ENCODE peak calls at places on chromosomes 12 and 14, in ten cellular contexts. R is nephron progenitor cell, Y is ovary, J is adrenal gland, I is A549, P is H9, Q is thoracic aorta, N is choroid plexus epithelial cell, B is mammary epithelial cell, A is B cell. D is an unnamed sample.

GRCh38 chr12:47907851-47908454 is 3.2 kb upstream of the VDR start:
- DNase-seq in Y (no peak), Q (no peak), I (no peak), P (no peak), N (no peak), A (no peak), J (no peak), R (no peak), B (no peak), D (no peak)

GRCh38 chr14:85195872-85196477 is 334.0 kb upstream of the FLRT2 start:
- DNase-seq in R (no peak), J (no peak), Q (no peak), Y (no peak), P (no peak), A (no peak), B (no peak), I (peak), N (peak), D (no peak)

GRCh38 chr14:92198804-92199203 is 77.0 kb downstream of the CPSF2 start:
- DNase-seq in P (peak), R (no peak), I (no peak), Q (no peak), Y (no peak), B (no peak), J (no peak), A (no peak), N (no peak), D (no peak)

GRCh38 chr14:78987006-78987405 is 816.8 kb downstream of the NRXN3 start:
- DNase-seq in N (no peak), A (no peak), I (no peak), P (no peak), Q (no peak), R (no peak), B (no peak), Y (no peak), J (no peak), D (no peak)

GRCh38 chr14:103101964-103102688 is 7.6 kb downstream of the EXOC3L4 start:
- DNase-seq in N (no peak), B (no peak), Q (no peak), P (no peak), R (no peak), A (no peak), J (no peak), Y (no peak), I (no peak), D (no peak)

GRCh38 chr14:99099051-99099787 is 172.8 kb downstream of the BCL11B start:
- DNase-seq in Q (no peak), B (no peak), A (no peak), Y (no peak), N (no peak), P (no peak), R (no peak), I (no peak), J (no peak), D (no peak)

GRCh38 chr14:43540948-43541347 is 966.1 kb downstream of the FSCB start:
- DNase-seq in R (peak), Q (no peak), A (no peak), B (no peak), J (peak), Y (no peak), N (no peak), P (peak), I (peak), D (no peak)

GRCh38 chr14:106372870-106373657 is 846.7 kb downstream of the TMEM121 start:
- DNase-seq in R (no peak), Q (no peak), J (peak), Y (no peak), N (no peak), B (no peak), I (peak), A (peak), P (no peak), D (no peak)

GRCh38 chr14:48686650-48687049 is 899.5 kb downstream of the RPS29 start:
- DNase-seq in Q (no peak), I (no peak), R (no peak), B (no peak), N (no peak), A (no peak), J (no peak), Y (no peak), P (no peak), D (no peak)

GRCh38 chr12:122094735-122095561 is 16.4 kb downstream of the MLXIP start:
- DNase-seq in N (peak), B (no peak), I (peak), A (no peak), J (no peak), Y (no peak), P (no peak), R (no peak), Q (no peak), D (peak)

GRCh38 chr12:13000616-13000934 is 510 bp upstream of the HEBP1 start:
- DNase-seq in P (no peak), A (no peak), I (peak), R (no peak), Q (no peak), B (no peak), Y (no peak), J (peak), N (no peak), D (no peak)

GRCh38 chr12:108526482-108527234 is 11.6 kb downstream of the FICD start:
- DNase-seq in I (no peak), R (no peak), Q (no peak), P (no peak), A (no peak), Y (no peak), N (peak), B (no peak), J (no peak), D (no peak)

GRCh38 chr14:76904740-76905569 is 78.7 kb downstream of the LRRC74A start:
- DNase-seq in A (peak), B (peak), Q (no peak), N (peak), P (no peak), Y (peak), I (peak), J (peak), R (no peak), D (peak)

GRCh38 chr12:131028587-131029338 is 75.1 kb downstream of the ADGRD1 start:
- DNase-seq in A (no peak), N (no peak), J (no peak), Q (no peak), Y (no peak), I (peak), R (no peak), P (no peak), B (no peak), D (no peak)

GRCh38 chr14:30603402-30603801 is 18.7 kb upstream of the SCFD1 start:
- DNase-seq in I (no peak), J (no peak), Q (no peak), Y (no peak), R (no peak), A (no peak), N (no peak), P (no peak), B (peak), D (no peak)

GRCh38 chr14:99562848-99563748 is 40.9 kb downstream of the CCDC85C start:
- DNase-seq in R (peak), Y (peak), P (peak), A (no peak), B (peak), J (peak), N (peak), Q (no peak), I (peak), D (peak)

GRCh38 chr12:124898200-124898950 is 16.1 kb downstream of the UBC start:
- DNase-seq in A (peak), B (peak), R (no peak), N (no peak), P (peak), Y (peak), Q (no peak), I (peak), J (peak), D (no peak)

GRCh38 chr14:22003471-22003870 is 329.9 kb upstream of the OR4E1 start:
- DNase-seq in A (no peak), R (no peak), Q (no peak), J (no peak), Y (no peak), B (no peak), I (no peak), N (no peak), P (no peak), D (no peak)

GRCh38 chr12:75717902-75718301 is 206.5 kb upstream of the KRR1 start:
- DNase-seq in N (no peak), Y (no peak), R (no peak), Q (no peak), B (no peak), A (no peak), J (no peak), I (no peak), P (no peak), D (no peak)

GRCh38 chr14:22177870-22178269 is 411.2 kb downstream of the DAD1 start:
- DNase-seq in I (no peak), J (no peak), B (no peak), P (no peak), Q (no peak), Y (no peak), N (peak), A (no peak), R (no peak), D (no peak)

GRCh38 chr12:109134186-109134917 is 18.0 kb downstream of the ACACB start:
- DNase-seq in N (peak), J (peak), P (peak), B (peak), Y (peak), Q (no peak), I (peak), R (peak), A (no peak), D (no peak)

GRCh38 chr14:101501858-101502615 is 59.3 kb upstream of the DIO3 start:
- DNase-seq in B (no peak), N (no peak), A (no peak), J (no peak), P (peak), I (no peak), Q (no peak), R (no peak), Y (peak), D (no peak)

GRCh38 chr12:93300611-93301021 is 77.1 kb upstream of the NUDT4 start:
- DNase-seq in P (no peak), Y (no peak), I (no peak), J (no peak), Q (no peak), B (no peak), A (no peak), R (no peak), N (no peak), D (no peak)

GRCh38 chr14:36021030-36021422 is 155.5 kb downstream of the PTCSC3 start:
- DNase-seq in J (no peak), Q (no peak), A (no peak), P (no peak), N (no peak), Y (no peak), I (no peak), B (no peak), R (no peak), D (no peak)

GRCh38 chr14:101222362-101223090 is 319.0 kb upstream of the RTL1 start:
- DNase-seq in A (peak), B (no peak), P (peak), I (no peak), N (no peak), Q (no peak), Y (no peak), R (no peak), J (no peak), D (no peak)

GRCh38 chr14:34750670-34751069 is 36.3 kb upstream of the CFL2 start:
- DNase-seq in B (peak), P (no peak), A (no peak), Y (no peak), Q (no peak), J (no peak), R (no peak), N (peak), I (no peak), D (no peak)

GRCh38 chr12:57657744-57658143 is 24.7 kb upstream of the B4GALNT1 start:
- DNase-seq in Y (peak), R (no peak), I (no peak), J (peak), B (peak), Q (no peak), N (peak), P (no peak), A (no peak), D (peak)

GRCh38 chr12:21985155-21985554 is 43.9 kb upstream of the ABCC9 start:
- DNase-seq in P (no peak), B (no peak), J (no peak), A (no peak), N (no peak), I (no peak), Y (no peak), R (no peak), Q (no peak), D (no peak)

GRCh38 chr14:83470466-83470865 is 1936.8 kb upstream of the SEL1L start:
- DNase-seq in B (no peak), J (no peak), Y (no peak), Q (no peak), I (no peak), A (no peak), N (no peak), P (no peak), R (no peak), D (no peak)

GRCh38 chr12:16385779-16386646 is 38.6 kb downstream of the MGST1 start:
- DNase-seq in A (no peak), Q (no peak), J (peak), N (peak), P (peak), R (peak), B (peak), Y (peak), I (peak), D (peak)

GRCh38 chr14:88785911-88786310 is 6.8 kb downstream of the EML5 start:
- DNase-seq in P (no peak), B (no peak), N (no peak), J (no peak), A (no peak), Q (no peak), R (no peak), Y (no peak), I (no peak), D (no peak)

GRCh38 chr14:53327716-53328115 is 174.6 kb upstream of the DDHD1 start:
- DNase-seq in P (no peak), Y (no peak), Q (no peak), J (peak), I (no peak), R (no peak), N (peak), B (peak), A (no peak), D (peak)
- TF ChIP-seq CTCF in P (no peak), Y (no peak), Q (no peak), J (peak), I (no peak), R (no peak), N (peak), B (no peak), A (no peak), D (no peak)

DNA sequence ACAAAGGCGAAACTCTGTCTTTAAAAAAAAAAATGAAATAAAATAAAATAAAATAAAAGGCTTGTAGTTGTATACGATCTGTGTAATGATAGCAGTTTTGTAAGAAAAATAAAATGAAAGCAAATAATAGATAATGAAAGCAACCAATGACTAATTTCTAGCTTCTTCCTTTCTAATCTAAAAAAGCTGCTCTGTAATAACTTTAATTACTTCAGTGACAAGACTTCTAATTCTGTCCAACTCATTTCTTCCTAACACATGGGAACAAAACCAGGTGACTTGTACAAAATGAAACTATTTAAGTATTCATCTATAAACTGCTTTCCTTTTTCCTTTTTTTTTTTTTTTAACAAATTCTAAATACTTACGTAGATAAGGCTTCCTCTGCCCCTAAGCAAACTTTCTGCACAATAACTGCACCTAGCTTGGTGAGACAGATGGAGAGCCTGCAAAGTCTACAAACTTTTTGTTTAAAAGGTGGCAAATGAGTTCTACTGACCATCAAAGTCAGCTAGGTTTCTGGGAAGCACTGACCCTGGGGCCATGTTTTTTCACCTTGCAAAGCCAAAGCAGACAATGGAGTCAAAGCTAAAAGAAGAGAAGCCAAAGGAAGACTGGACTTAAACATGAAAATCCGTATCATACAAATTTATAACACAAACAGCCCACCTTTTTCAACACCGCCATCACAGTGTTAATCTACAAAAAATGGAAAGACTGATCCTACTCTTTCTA is 28.2 kb downstream of the DENND5B start:
- DNase-seq in P (no peak), I (no peak), A (no peak), Y (no peak), Q (no peak), R (no peak), N (no peak), J (no peak), B (no peak), D (no peak)
- TF ChIP-seq CTCF in P (no peak), I (no peak), A (no peak), Y (no peak), Q (no peak), R (no peak), N (no peak), J (no peak), B (no peak), D (no peak)

GRCh38 chr12:106343213-106343509 is 14.4 kb upstream of the POLR3B start:
- DNase-seq in Q (no peak), P (no peak), A (no peak), B (no peak), J (no peak), Y (no peak), N (no peak), I (no peak), R (no peak), D (no peak)
- TF ChIP-seq CTCF in Q (no peak), P (no peak), A (no peak), B (no peak), J (no peak), Y (no peak), N (no peak), I (no peak), R (no peak), D (no peak)

DNA sequence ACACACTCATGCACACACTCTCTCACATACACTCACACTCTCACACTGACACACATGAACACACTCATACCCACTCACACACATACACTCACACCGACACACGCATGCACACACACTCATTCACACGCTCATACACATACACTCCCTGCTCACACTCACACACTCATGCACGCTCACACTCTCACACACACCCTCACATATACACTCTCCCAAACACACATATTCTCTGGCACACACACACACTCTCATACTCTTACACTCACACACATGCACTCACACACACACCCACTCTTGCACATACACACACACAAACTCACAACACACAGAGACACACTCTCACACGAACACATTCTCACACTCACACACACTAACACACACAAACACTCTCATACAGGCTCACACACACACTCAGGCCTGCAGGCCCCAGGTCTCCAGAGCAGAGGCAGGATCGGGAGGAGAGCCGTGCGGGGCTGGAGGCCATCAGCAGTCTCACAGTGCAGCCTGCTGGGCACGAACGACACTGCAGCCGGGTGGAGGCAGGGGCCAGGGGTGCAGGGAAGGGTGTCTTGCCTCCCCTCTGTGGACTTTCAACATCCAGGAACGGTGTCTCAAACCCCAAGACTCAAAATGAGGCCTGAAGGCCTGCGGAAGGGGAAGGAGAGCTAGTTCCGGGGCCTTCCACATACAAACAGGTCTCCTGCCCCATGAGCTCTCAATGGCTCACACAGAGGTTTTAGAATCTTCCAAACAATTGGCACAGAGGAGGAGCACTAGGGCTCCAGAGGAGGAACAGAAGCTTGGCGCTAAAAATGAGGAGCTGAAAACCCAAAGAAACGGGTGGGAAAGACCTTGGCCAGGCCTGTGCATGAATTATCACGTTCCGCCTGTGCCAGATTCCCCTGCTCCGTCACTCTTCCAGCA is 148.6 kb downstream of the ANO2 start:
- DNase-seq in A (no peak), Y (no peak), R (peak), N (no peak), Q (no peak), B (no peak), P (peak), J (no peak), I (peak), D (no peak)
- TF ChIP-seq CTCF in A (no peak), Y (no peak), R (peak), N (peak), Q (peak), B (peak), P (peak), J (peak), I (peak), D (peak)

GRCh38 chr14:96215845-96216244 is 11.2 kb downstream of the BDKRB2 start:
- DNase-seq in J (no peak), B (peak), P (no peak), N (no peak), I (no peak), Y (no peak), R (no peak), A (no peak), Q (no peak), D (no peak)

GRCh38 chr14:96217381-96217913 is 12.8 kb downstream of the BDKRB2 start:
- DNase-seq in P (no peak), A (no peak), R (no peak), Q (no peak), I (no peak), B (no peak), Y (no peak), J (no peak), N (no peak), D (no peak)

GRCh38 chr14:96213871-96214465 is 9.3 kb downstream of the BDKRB2 start:
- DNase-seq in B (no peak), A (no peak), I (no peak), N (no peak), Y (no peak), Q (no peak), J (no peak), P (no peak), R (no peak), D (no peak)

GRCh38 chr14:96212896-96213295 is 8.3 kb downstream of the BDKRB2 start:
- DNase-seq in A (no peak), J (no peak), Y (no peak), B (no peak), R (no peak), N (no peak), I (no peak), Q (no peak), P (no peak), D (no peak)

GRCh38 chr14:96216627-96217026 is 12.0 kb downstream of the BDKRB2 start:
- DNase-seq in A (no peak), P (no peak), R (no peak), I (no peak), J (no peak), B (no peak), Q (no peak), Y (no peak), N (no peak), D (no peak)
- TF ChIP-seq CTCF in A (no peak), P (no peak), R (no peak), I (no peak), J (no peak), B (no peak), Q (no peak), Y (no peak), N (no peak), D (no peak)

DNA sequence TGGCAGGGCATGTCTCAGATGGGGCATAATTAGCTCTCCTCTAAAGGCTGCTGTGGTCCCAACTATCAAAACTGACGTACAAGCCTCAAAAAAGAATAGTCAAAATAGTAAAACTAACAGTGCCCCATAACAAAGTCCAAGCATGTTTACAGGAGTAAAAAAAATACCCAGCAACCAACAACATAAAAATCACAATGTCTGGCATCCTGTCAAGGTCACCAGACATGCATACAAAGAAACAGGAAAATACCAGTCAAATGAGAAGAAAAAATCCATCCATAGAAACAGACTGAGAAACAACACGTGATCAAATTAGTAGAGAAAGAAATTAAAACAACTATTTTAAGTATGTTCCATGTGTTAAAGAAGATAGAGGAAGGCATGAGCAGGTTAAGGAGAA is 131.2 kb upstream of the C14orf180 start:
- DNase-seq in Q (no peak), I (no peak), J (no peak), N (no peak), Y (no peak), P (no peak), A (no peak), R (no peak), B (no peak), D (no peak)
- TF ChIP-seq CTCF in Q (no peak), I (no peak), J (no peak), N (no peak), Y (no peak), P (no peak), A (no peak), R (no peak), B (no peak), D (no peak)

DNA sequence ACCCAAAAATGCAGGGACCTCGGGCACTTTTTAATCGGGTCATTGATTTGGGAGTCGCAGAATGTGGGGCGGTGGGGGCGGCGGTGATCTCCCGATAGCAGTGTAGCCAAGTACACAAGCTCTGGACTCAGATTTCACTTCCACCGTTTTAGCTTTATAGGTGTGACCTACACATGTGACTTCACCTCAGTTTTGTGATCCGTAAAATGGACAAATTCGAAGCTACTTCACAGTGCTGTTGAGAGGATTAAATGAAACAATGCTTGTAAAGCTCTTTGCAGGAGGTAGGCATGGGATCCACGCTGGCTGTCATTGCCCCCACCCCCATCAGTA is 478 bp downstream of the RITA1 start:
- DNase-seq in Q (no peak), R (no peak), B (no peak), P (no peak), Y (no peak), J (no peak), N (peak), A (no peak), I (peak), D (no peak)
- TF ChIP-seq CTCF in Q (no peak), R (no peak), B (no peak), P (no peak), Y (no peak), J (no peak), N (no peak), A (no peak), I (no peak), D (no peak)